ENCODE peak calls at places on chromosome X, in four cellular contexts. D is left lung, F is foreskin fibroblast, M is endothelial cell. P is an unnamed sample.

GRCh38 chrX:100649550-100650356 is 5.8 kb downstream of the SRPX2 start:
- DNase-seq in D (peak), F (peak), M (peak), P (no peak)

GRCh38 chrX:78321809-78322208 is 5.6 kb downstream of the CYSLTR1 start:
- DNase-seq in D (peak), M (no peak), F (no peak), P (no peak)

GRCh38 chrX:47194388-47194787 is 759 bp downstream of the UBA1 start:
- DNase-seq in F (no peak), M (no peak), D (no peak), P (peak)

GRCh38 chrX:22628275-22628674 is 355.6 kb downstream of the CBLL2 start:
- DNase-seq in F (no peak), M (no peak), D (no peak), P (no peak)

GRCh38 chrX:153620576-153620975 is 21.6 kb upstream of the CCNQ start:
- DNase-seq in D (no peak), M (no peak), F (no peak), P (peak)

GRCh38 chrX:6384391-6384790 is 150.5 kb downstream of the VCX3A start:
- DNase-seq in D (no peak), F (no peak), M (no peak), P (no peak)

GRCh38 chrX:19715711-19716638 is 171.4 kb downstream of the SH3KBP1 start:
- DNase-seq in F (no peak), M (no peak), D (no peak), P (no peak)

GRCh38 chrX:70132244-70132643 is 1.0 kb upstream of the IGBP1 start:
- DNase-seq in F (no peak), D (no peak), M (no peak), P (no peak)

GRCh38 chrX:111322231-111322855 is 52.1 kb upstream of the CAPN6 start:
- DNase-seq in F (no peak), D (no peak), M (no peak), P (no peak)

GRCh38 chrX:110226931-110227330 is 91.0 kb downstream of the AMMECR1 start:
- DNase-seq in F (peak), M (no peak), D (no peak), P (no peak)

GRCh38 chrX:47831788-47832187 is 4.9 kb upstream of the ZNF81 start:
- DNase-seq in F (peak), D (peak), M (peak), P (no peak)

GRCh38 chrX:150365953-150366911 is 3.1 kb downstream of the MAMLD1 start:
- DNase-seq in M (peak), D (no peak), F (peak), P (no peak)

GRCh38 chrX:39492495-39493162 is 605.1 kb downstream of the BCOR start:
- DNase-seq in M (no peak), F (no peak), D (no peak), P (no peak)

GRCh38 chrX:123175366-123176122 is 8.5 kb upstream of the GRIA3 start:
- DNase-seq in F (no peak), D (no peak), M (no peak), P (no peak)

GRCh38 chrX:136268051-136269048 is 17.1 kb upstream of the MAP7D3 start:
- DNase-seq in M (peak), D (no peak), F (peak), P (no peak)

GRCh38 chrX:56802921-56803848 is 74.1 kb downstream of the NBDY start:
- DNase-seq in D (peak), F (peak), M (peak), P (no peak)

GRCh38 chrX:9902651-9903050 is 64.5 kb upstream of the CLDN34 start:
- DNase-seq in M (no peak), F (peak), D (no peak), P (no peak)

GRCh38 chrX:20378291-20378920 is 111.7 kb upstream of the RPS6KA3 start:
- DNase-seq in D (no peak), F (no peak), M (no peak), P (no peak)

GRCh38 chrX:134971926-134972325 is 18.9 kb upstream of the SMIM10 start:
- DNase-seq in M (no peak), F (no peak), D (no peak), P (no peak)

GRCh38 chrX:134898450-134898849 is 92.3 kb upstream of the SMIM10 start:
- DNase-seq in M (no peak), F (peak), D (no peak), P (no peak)

GRCh38 chrX:40105791-40106676 is 8.3 kb upstream of the BCOR start:
- DNase-seq in M (peak), D (peak), F (peak), P (no peak)

GRCh38 chrX:12610079-12610478 is 181.1 kb upstream of the PRPS2 start:
- DNase-seq in F (peak), D (no peak), M (no peak), P (no peak)

GRCh38 chrX:10756365-10756915 is 136.1 kb upstream of the MID1 start:
- DNase-seq in F (peak), M (no peak), D (no peak), P (no peak)

GRCh38 chrX:118975831-118976598 is 1.6 kb downstream of the LONRF3 start:
- DNase-seq in M (peak), F (peak), D (peak), P (no peak)

GRCh38 chrX:45472968-45473367 is 272.3 kb upstream of the DIPK2B start:
- DNase-seq in D (no peak), F (peak), M (no peak), P (no peak)

GRCh38 chrX:133390647-133391046 is 24.6 kb downstream of the GPC4 start:
- DNase-seq in D (no peak), M (no peak), F (no peak), P (no peak)

DNA sequence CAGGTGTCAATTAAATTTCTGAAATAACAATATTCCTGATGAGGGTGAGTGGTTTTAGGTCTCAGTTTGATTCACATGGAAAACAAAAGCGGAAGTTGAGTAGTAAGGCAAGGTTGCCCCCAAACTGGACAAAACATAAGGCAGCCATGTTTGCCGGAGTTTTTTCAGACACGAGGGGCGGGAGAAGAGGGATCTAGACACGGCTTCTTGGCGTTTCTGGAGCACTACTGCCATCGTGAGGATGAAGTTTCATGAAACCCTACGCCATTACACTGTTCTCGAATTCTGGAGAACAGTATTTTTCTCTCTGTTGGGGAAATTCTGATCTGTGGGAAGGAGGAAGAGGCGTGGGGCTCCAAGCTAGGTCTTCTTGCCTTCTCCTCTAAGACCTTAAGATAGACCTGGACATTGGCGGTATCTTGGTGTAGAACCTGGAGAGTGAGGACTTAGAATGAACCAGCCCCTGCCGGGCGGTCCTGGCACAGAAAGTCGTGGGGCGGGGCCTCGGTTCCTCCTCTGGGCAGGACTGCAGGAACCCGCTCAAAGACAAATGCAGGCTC is 160.3 kb downstream of the OR13H1 start:
- DNase-seq in F (peak), M (no peak), D (peak), P (no peak)
- TF ChIP-seq CTCF in F (no peak), M (no peak), D (peak), P (no peak)

GRCh38 chrX:140697618-140698017 is 11.9 kb upstream of the LINC00632 start:
- DNase-seq in D (no peak), F (no peak), M (no peak), P (no peak)

DNA sequence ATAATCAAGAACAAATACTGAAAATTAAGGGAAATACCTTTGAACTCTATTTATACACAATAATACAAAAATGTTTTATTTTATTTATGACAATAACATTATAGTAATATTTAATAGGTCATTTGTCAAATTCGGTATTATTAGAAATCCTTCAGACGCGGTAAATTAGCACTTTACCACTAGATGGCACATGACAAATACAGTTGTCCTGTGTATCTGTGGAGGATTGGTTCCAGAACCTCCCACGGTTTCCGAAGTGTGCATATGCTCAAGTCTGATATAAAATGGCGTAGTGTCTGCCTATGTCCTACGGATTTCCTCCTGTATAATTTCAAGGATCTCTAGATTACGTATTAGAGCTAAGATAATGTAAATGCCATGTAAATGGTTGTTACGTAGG is 8.1 kb upstream of the LINC00632 start:
- DNase-seq in F (peak), D (no peak), M (no peak), P (no peak)
- TF ChIP-seq CTCF in F (peak), D (peak), M (peak), P (peak)

GRCh38 chrX:147570483-147570882 is 341.2 kb upstream of the FMR1 start:
- DNase-seq in D (no peak), F (no peak), M (no peak), P (no peak)
- TF ChIP-seq CTCF in D (no peak), F (no peak), M (no peak), P (peak)

GRCh38 chrX:83416273-83416672 is 91.8 kb upstream of the POU3F4 start:
- DNase-seq in D (no peak), F (no peak), M (no peak), P (no peak)
- TF ChIP-seq CTCF in D (peak), F (no peak), M (peak), P (peak)